ENCODE peak calls at places on chromosomes 5 and 9, in six cellular contexts. S, M, X, C, Y and Q are unnamed samples.

GRCh38 chr5:137218471-137218870 is 280.7 kb downstream of the SPOCK1 start:
- DNase-seq in S (no peak), M (no peak), X (no peak), C (peak), Y (no peak), Q (peak)

GRCh38 chr5:146588331-146588730 is 72.3 kb upstream of the GPR151 start:
- DNase-seq in S (no peak), M (no peak), X (no peak), C (no peak), Y (no peak), Q (no peak)

GRCh38 chr5:132253008-132253441 is 4.5 kb upstream of the PDLIM4 start:
- DNase-seq in S (peak), M (no peak), X (peak), C (no peak), Y (no peak), Q (no peak)

GRCh38 chr5:127505819-127506218 is 11.6 kb upstream of the PRRC1 start:
- DNase-seq in S (no peak), M (no peak), X (no peak), C (no peak), Y (no peak), Q (no peak)

GRCh38 chr5:36066540-36067210 is at the start of gene UGT3A2:
- DNase-seq in S (no peak), M (no peak), X (peak), C (no peak), Y (no peak), Q (no peak)

GRCh38 chr9:93003552-93004407 is 54.7 kb upstream of the SUSD3 start:
- DNase-seq in S (peak), M (peak), X (peak), C (peak), Y (peak), Q (peak)

GRCh38 chr5:96175090-96175489 is 213.4 kb upstream of the ELL2 start:
- DNase-seq in S (no peak), M (peak), X (no peak), C (peak), Y (peak), Q (no peak)

GRCh38 chr9:91489391-91489899 is 65.8 kb upstream of the NFIL3 start:
- DNase-seq in S (no peak), M (no peak), X (no peak), C (no peak), Y (no peak), Q (no peak)

GRCh38 chr9:125521462-125522327 is 185.3 kb downstream of the MAPKAP1 start:
- DNase-seq in S (no peak), M (peak), X (no peak), C (peak), Y (no peak), Q (no peak)

GRCh38 chr5:1545798-1546355 is 22.1 kb upstream of the LPCAT1 start:
- DNase-seq in S (no peak), M (peak), X (no peak), C (no peak), Y (peak), Q (no peak)

GRCh38 chr9:135287627-135288026 is 192.0 kb upstream of the PPP1R26 start:
- DNase-seq in S (no peak), M (no peak), X (no peak), C (no peak), Y (no peak), Q (no peak)

GRCh38 chr5:121982089-121982488 is 20.3 kb downstream of the SRFBP1 start:
- DNase-seq in S (no peak), M (no peak), X (no peak), C (no peak), Y (no peak), Q (no peak)

GRCh38 chr5:135930029-135930948 is 24.5 kb downstream of the LECT2 start:
- DNase-seq in S (peak), M (no peak), X (peak), C (no peak), Y (no peak), Q (no peak)

GRCh38 chr9:755454-756381 is 85.8 kb upstream of the DMRT1 start:
- DNase-seq in S (no peak), M (peak), X (no peak), C (peak), Y (peak), Q (no peak)

GRCh38 chr9:88990721-88991065 is 575 bp upstream of the S1PR3 start:
- DNase-seq in S (no peak), M (no peak), X (peak), C (no peak), Y (no peak), Q (no peak)

GRCh38 chr5:159905496-159905895 is 10.8 kb upstream of the ADRA1B start:
- DNase-seq in S (no peak), M (peak), X (no peak), C (peak), Y (no peak), Q (no peak)

GRCh38 chr5:141617682-141618029 is 1.1 kb downstream of the DIAPH1 start:
- DNase-seq in S (no peak), M (no peak), X (no peak), C (no peak), Y (no peak), Q (no peak)

GRCh38 chr5:134803821-134804220 is 41.9 kb upstream of the C5orf24 start:
- DNase-seq in S (no peak), M (no peak), X (no peak), C (no peak), Y (no peak), Q (no peak)

GRCh38 chr5:80389575-80389974 is 18.3 kb upstream of the ZFYVE16 start:
- DNase-seq in S (no peak), M (no peak), X (no peak), C (no peak), Y (no peak), Q (no peak)

GRCh38 chr5:172506921-172507320 is 52.6 kb upstream of the SH3PXD2B start:
- DNase-seq in S (peak), M (no peak), X (peak), C (no peak), Y (no peak), Q (no peak)

GRCh38 chr9:132486706-132487350 is 76.8 kb downstream of the CFAP77 start:
- DNase-seq in S (no peak), M (no peak), X (no peak), C (no peak), Y (no peak), Q (no peak)

GRCh38 chr9:84669293-84670105 is at the start of gene NTRK2:
- DNase-seq in S (peak), M (no peak), X (peak), C (peak), Y (no peak), Q (peak)

GRCh38 chr9:70255521-70255920 is 3.3 kb upstream of the SMC5 start:
- DNase-seq in S (no peak), M (peak), X (no peak), C (peak), Y (no peak), Q (no peak)

GRCh38 chr9:22922222-22922621 is 475.6 kb downstream of the DMRTA1 start:
- DNase-seq in S (no peak), M (no peak), X (no peak), C (no peak), Y (no peak), Q (no peak)

GRCh38 chr5:90440644-90441043 is 31.1 kb upstream of the CETN3 start:
- DNase-seq in S (no peak), M (no peak), X (no peak), C (no peak), Y (no peak), Q (no peak)

GRCh38 chr9:134294228-134295071 is 31.8 kb upstream of the RXRA start:
- DNase-seq in S (no peak), M (no peak), X (no peak), C (no peak), Y (no peak), Q (no peak)

GRCh38 chr9:24132244-24132643 is 306.2 kb upstream of the ELAVL2 start:
- DNase-seq in S (no peak), M (no peak), X (no peak), C (no peak), Y (no peak), Q (no peak)

GRCh38 chr5:32388429-32389111 is 56.0 kb downstream of the ZFR start:
- DNase-seq in S (no peak), M (peak), X (no peak), C (peak), Y (no peak), Q (peak)

GRCh38 chr9:73219985-73220626 is 68.4 kb downstream of the ANXA1 start:
- DNase-seq in S (peak), M (peak), X (no peak), C (peak), Y (no peak), Q (no peak)

GRCh38 chr5:172102913-172103629 is 85.0 kb downstream of the STK10 start:
- DNase-seq in S (no peak), M (peak), X (peak), C (peak), Y (peak), Q (no peak)

GRCh38 chr5:109589983-109590382 is 99.7 kb upstream of the MAN2A1 start:
- DNase-seq in S (peak), M (no peak), X (no peak), C (no peak), Y (no peak), Q (no peak)

GRCh38 chr9:106862115-106862945 is 636 bp upstream of the ZNF462 start:
- DNase-seq in S (peak), M (peak), X (peak), C (peak), Y (peak), Q (no peak)

GRCh38 chr5:38101897-38102296 is 156.5 kb upstream of the EGFLAM start:
- DNase-seq in S (no peak), M (no peak), X (no peak), C (no peak), Y (no peak), Q (no peak)

GRCh38 chr9:19161257-19162025 is 34.1 kb upstream of the PLIN2 start:
- DNase-seq in S (peak), M (peak), X (no peak), C (peak), Y (peak), Q (no peak)

GRCh38 chr9:33719581-33720374 is 75.6 kb upstream of the PRSS3 start:
- DNase-seq in S (peak), M (no peak), X (peak), C (peak), Y (peak), Q (no peak)

GRCh38 chr9:129362287-129363098 is 184.4 kb upstream of the IER5L start:
- DNase-seq in S (no peak), M (no peak), X (no peak), C (no peak), Y (no peak), Q (no peak)